ENCODE peak calls at places on chromosome X, in seven cellular contexts. E is ascending aorta, R is choroid plexus epithelial cell, Z is neural crest cell, J is astrocyte of the cerebellum, G is endothelial cell, H is astrocyte of the spinal cord. W is an unnamed sample.

GRCh38 chrX:50327235-50327634 is 122.7 kb downstream of the CCNB3 start:
- DNase-seq in E (no peak), G (no peak), J (no peak), Z (no peak), R (no peak), H (no peak), W (no peak)

GRCh38 chrX:118652717-118653116 is 74.7 kb upstream of the IL13RA1 start:
- DNase-seq in R (no peak), H (no peak), J (no peak), E (no peak), Z (no peak), G (no peak), W (no peak)

GRCh38 chrX:21870494-21870893 is 14.7 kb downstream of the YY2 start:
- DNase-seq in E (no peak), G (no peak), J (no peak), Z (no peak), H (no peak), R (no peak), W (no peak)

GRCh38 chrX:69065451-69065850 is 99.8 kb downstream of the PJA1 start:
- DNase-seq in H (no peak), J (no peak), G (no peak), R (peak), E (peak), Z (no peak), W (no peak)

GRCh38 chrX:14528629-14529287 is 578 bp upstream of the GLRA2 start:
- DNase-seq in J (peak), E (no peak), G (peak), Z (peak), H (peak), R (peak), W (peak)

GRCh38 chrX:129496625-129497024 is 26.7 kb downstream of the SMARCA1 start:
- DNase-seq in G (no peak), H (peak), E (no peak), Z (no peak), R (peak), J (no peak), W (no peak)

GRCh38 chrX:1537031-1537715 is at the start of gene P2RY8:
- DNase-seq in E (peak), R (peak), J (no peak), G (no peak), Z (no peak), H (no peak), W (peak)

GRCh38 chrX:108203540-108203939 is 112.0 kb downstream of the ATG4A start:
- DNase-seq in H (no peak), G (no peak), R (no peak), J (no peak), Z (no peak), E (no peak), W (no peak)

GRCh38 chrX:104310084-104310483 is 55.4 kb upstream of the ESX1 start:
- DNase-seq in E (no peak), H (peak), J (no peak), R (peak), Z (no peak), G (no peak), W (no peak)

GRCh38 chrX:39065051-39065871 is 264.0 kb downstream of the MID1IP1 start:
- DNase-seq in Z (peak), G (no peak), R (no peak), J (no peak), H (no peak), E (no peak), W (no peak)

GRCh38 chrX:108437789-108438623 is at the start of gene COL4A6:
- DNase-seq in E (no peak), H (no peak), R (no peak), J (no peak), G (peak), Z (peak), W (no peak)

GRCh38 chrX:114201622-114202021 is 382.3 kb upstream of the HTR2C start:
- DNase-seq in Z (no peak), J (no peak), R (no peak), G (no peak), H (no peak), E (no peak), W (no peak)

GRCh38 chrX:9493936-9494335 is 29.1 kb downstream of the TBL1X start:
- DNase-seq in E (no peak), H (peak), J (no peak), Z (no peak), R (no peak), G (no peak), W (no peak)

GRCh38 chrX:31293409-31293808 is 221.6 kb upstream of the FTHL17 start:
- DNase-seq in H (no peak), R (no peak), J (no peak), E (no peak), Z (no peak), G (no peak), W (peak)

GRCh38 chrX:22534643-22535042 is 261.9 kb downstream of the CBLL2 start:
- DNase-seq in G (no peak), E (no peak), R (peak), J (peak), Z (no peak), H (peak), W (no peak)

GRCh38 chrX:130186645-130187044 is 14.9 kb downstream of the RAB33A start:
- DNase-seq in E (no peak), J (no peak), R (no peak), G (no peak), Z (no peak), H (no peak), W (no peak)

GRCh38 chrX:76802698-76803097 is 375.2 kb downstream of the MAGEE1 start:
- DNase-seq in H (no peak), E (no peak), R (peak), Z (no peak), G (no peak), J (no peak), W (no peak)

GRCh38 chrX:53969540-53969939 is 74.7 kb downstream of the PHF8 start:
- DNase-seq in H (no peak), E (no peak), G (no peak), J (no peak), Z (no peak), R (no peak), W (no peak)

GRCh38 chrX:57104406-57104805 is 16.9 kb downstream of the SPIN2B start:
- DNase-seq in Z (no peak), R (no peak), E (no peak), H (no peak), J (no peak), G (no peak), W (no peak)

GRCh38 chrX:2707334-2707760 is 16.3 kb downstream of the CD99 start:
- DNase-seq in R (peak), E (peak), Z (no peak), G (peak), J (no peak), H (peak), W (peak)

GRCh38 chrX:13066391-13066790 is 22.0 kb upstream of the FAM9C start:
- DNase-seq in J (no peak), H (no peak), E (no peak), Z (no peak), R (peak), G (no peak), W (no peak)

DNA sequence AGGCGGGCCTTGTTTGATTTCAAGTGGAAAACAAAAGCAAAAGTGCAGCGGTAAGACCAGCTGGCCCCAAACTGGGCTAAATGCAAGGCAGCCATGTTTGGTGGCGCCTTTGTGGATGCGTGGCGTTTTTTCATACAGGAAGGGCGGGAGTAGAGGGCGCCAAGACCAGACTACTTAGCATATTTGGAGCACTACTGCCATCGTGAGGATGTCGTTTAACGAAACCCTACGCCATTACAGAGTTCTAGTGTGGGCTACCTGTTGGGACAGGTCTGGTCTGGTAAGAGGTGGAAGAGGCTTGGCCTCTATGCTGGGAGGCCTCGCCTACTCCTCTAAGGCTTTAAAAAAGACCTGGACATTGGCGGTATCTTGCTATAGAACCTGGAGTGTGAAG is 230.7 kb upstream of the STK26 start:
- DNase-seq in Z (no peak), J (peak), H (peak), E (peak), R (no peak), G (no peak), W (peak)
- TF ChIP-seq CTCF in Z (no peak), J (peak), H (peak), E (peak), R (no peak), G (no peak), W (no peak)

DNA sequence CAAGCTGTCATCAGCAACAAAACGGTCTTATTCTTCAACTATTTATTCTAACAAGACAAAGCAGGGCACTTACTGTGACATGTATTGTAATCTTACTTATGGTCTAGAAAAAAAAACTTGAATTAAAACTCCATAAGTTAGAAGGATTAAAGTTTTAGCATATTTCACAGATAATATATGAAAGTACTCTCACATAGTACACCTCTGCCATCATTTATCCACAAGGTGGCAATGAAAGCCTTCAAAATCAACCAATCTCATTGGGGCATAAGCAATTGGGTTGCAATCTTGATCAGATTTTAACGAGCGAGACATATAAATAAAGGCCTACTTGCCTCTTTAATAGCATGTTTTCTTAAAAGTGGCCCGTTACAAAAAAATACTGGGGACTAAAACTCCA is 1382.9 kb downstream of the FAM133A start:
- DNase-seq in R (peak), Z (no peak), H (peak), J (peak), G (no peak), E (no peak), W (no peak)
- TF ChIP-seq CTCF in R (peak), Z (peak), H (peak), J (peak), G (no peak), E (no peak), W (no peak)

GRCh38 chrX:32480019-32480418 is 731.3 kb downstream of the DMD start:
- DNase-seq in E (no peak), Z (no peak), G (no peak), H (no peak), R (no peak), J (no peak), W (no peak)

GRCh38 chrX:32489125-32489524 is 722.2 kb downstream of the DMD start:
- DNase-seq in R (no peak), E (no peak), G (no peak), H (no peak), Z (no peak), J (no peak), W (no peak)

DNA sequence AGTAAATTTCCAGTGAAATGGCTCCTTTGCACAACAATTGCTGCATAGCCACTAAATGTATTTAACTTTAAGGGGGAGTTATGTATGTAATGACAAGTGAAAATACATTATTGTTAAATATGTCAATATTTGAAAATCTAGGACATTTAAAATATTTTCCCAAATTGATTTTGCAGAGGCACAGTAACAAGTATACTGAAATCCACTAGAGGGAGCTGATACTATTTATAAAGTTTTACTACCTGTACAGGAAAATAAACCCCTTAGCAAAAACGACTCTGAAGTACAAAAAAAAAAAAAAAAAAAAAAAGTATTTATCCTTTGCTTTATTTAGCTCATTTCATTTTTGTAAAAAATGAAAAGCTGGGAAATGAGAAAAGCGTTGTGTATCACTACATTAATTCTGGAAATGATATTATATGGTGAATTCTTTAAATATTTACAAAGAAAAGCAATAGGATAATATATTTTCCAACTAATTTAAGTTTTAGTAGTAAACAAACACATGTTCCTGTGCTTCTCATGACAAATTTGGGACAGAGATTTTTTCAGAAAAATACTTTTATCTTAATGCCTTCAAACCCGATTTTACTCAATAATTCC is 727.7 kb downstream of the DMD start:
- DNase-seq in R (peak), J (no peak), E (no peak), Z (no peak), G (no peak), H (no peak), W (no peak)
- TF ChIP-seq CTCF in R (no peak), J (no peak), E (no peak), Z (peak), G (peak), H (peak), W (peak)

GRCh38 chrX:40132751-40133150 is 35.0 kb upstream of the BCOR start:
- DNase-seq in G (no peak), R (peak), E (peak), J (peak), H (peak), Z (no peak), W (no peak)
- TF ChIP-seq CTCF in G (no peak), R (no peak), E (no peak), J (no peak), H (no peak), Z (no peak), W (no peak)

GRCh38 chrX:79081895-79082512 is 62.5 kb upstream of the GPR174 start:
- DNase-seq in R (peak), E (no peak), Z (peak), J (no peak), G (peak), H (peak), W (peak)
- TF ChIP-seq CTCF in R (peak), E (peak), Z (peak), J (peak), G (peak), H (peak), W (peak)

GRCh38 chrX:71622347-71623104 is 4.2 kb upstream of the CXCR3 start:
- DNase-seq in E (peak), G (peak), R (peak), Z (peak), J (peak), H (peak), W (peak)
- TF ChIP-seq CTCF in E (peak), G (no peak), R (no peak), Z (peak), J (peak), H (no peak), W (no peak)

DNA sequence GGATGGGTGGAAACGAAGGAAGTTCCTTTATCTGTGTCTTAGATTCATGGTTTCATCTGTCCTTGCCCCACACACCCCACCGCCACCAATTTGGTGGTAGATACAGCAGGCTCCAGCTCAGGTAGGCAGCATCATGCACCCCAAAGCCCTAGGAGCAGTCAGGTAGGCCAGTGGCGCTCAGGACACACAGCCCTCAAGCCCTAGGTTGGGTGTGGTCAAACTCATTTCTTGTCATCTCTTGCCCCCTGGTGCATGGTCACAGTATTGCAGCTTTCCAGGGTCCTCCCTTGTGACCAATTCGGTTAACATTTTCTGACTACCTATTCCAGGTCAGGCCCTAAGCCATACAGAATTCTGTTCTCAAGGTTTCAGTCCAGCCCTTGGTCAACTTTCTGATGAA is 14.5 kb upstream of the PRRG3 start:
- DNase-seq in H (peak), Z (peak), G (peak), R (peak), E (no peak), J (peak), W (peak)
- TF ChIP-seq CTCF in H (peak), Z (peak), G (peak), R (peak), E (no peak), J (peak), W (peak)

GRCh38 chrX:153470411-153471363 is at the start of gene HAUS7:
- DNase-seq in J (peak), E (peak), R (peak), G (peak), H (peak), Z (peak), W (peak)
- TF ChIP-seq CTCF in J (peak), E (peak), R (peak), G (peak), H (peak), Z (peak), W (peak)

DNA sequence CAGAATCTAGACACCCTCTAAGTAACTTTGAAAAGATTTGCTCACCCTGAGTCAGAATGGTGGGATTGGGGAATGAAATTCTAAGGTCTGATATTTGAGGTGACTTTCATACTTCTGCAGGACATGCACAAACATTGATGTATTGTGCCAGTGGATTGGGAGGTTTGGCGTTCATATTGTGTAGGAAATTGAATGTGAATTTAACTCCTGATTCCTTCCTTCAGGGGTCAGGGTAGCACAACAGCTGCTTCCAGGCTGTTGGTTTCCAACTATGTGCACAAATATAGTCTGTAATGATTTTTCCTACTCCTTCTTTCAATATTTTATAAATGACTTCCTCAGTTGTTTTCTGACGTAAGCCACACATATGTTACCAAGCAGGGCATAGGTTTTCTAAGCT is 3.1 kb downstream of the IL1RAPL1 start:
- DNase-seq in G (no peak), R (peak), H (no peak), J (no peak), E (no peak), Z (no peak), W (no peak)
- TF ChIP-seq CTCF in G (no peak), R (peak), H (peak), J (peak), E (no peak), Z (peak), W (no peak)

DNA sequence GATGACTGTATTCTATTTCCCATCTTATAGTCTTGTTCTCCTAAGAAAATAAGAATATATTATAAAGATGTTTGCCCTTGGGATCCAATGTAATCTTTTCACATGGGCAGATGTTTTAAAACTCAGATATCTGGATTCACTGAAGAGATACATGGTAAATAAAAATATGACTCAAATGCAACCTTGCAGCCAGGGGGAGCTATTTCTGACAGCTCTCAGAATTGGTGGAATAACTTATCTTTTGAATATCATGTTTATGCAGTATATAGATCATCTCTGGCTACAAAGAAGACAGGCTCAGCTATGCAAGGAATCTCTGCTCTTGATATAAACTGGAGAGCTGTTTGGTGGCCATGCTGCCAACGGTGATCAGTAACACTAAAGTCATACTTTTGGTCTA is 274.7 kb downstream of the GLUD2 start:
- DNase-seq in E (no peak), J (no peak), G (no peak), H (no peak), R (peak), Z (no peak), W (no peak)
- TF ChIP-seq CTCF in E (no peak), J (peak), G (no peak), H (no peak), R (peak), Z (no peak), W (no peak)